ENCODE peak calls at places on chromosomes 12 and 14, in six cellular contexts. One of them, this sample, is unnamed.
A peak's percentile ranks its signal among the peaks of the same experiment; 100 is the strongest.

GRCh38 chr12:2009623-2010022 is 5.4 kb upstream of the DCP1B start:
- DNase-seq in Panc1: no peak
- DNase-seq in HepG2: peak; percentile 62
- DNase-seq in SK-N-SH: no peak
- DNase-seq in K562: no peak
- DNase-seq in A549: no peak
- DNase-seq in this sample: no peak

GRCh38 chr12:93851245-93851665 is 174.1 kb downstream of the CRADD start:
- DNase-seq in K562: no peak
- DNase-seq in SK-N-SH: no peak
- DNase-seq in HepG2: no peak
- DNase-seq in Panc1: no peak
- DNase-seq in A549: no peak
- DNase-seq in this sample: no peak

GRCh38 chr12:92208613-92209121 is 63.0 kb upstream of the BTG1 start:
- DNase-seq in SK-N-SH: no peak
- DNase-seq in K562: peak; percentile 30
- DNase-seq in HepG2: no peak
- DNase-seq in A549: peak; percentile 26
- DNase-seq in Panc1: peak; percentile 39
- DNase-seq in this sample: peak; percentile 71

GRCh38 chr14:20614038-20614840 is 23.1 kb upstream of the RNASE12 start:
- DNase-seq in SK-N-SH: no peak
- DNase-seq in Panc1: no peak
- DNase-seq in K562: no peak
- DNase-seq in HepG2: no peak
- DNase-seq in A549: peak; percentile 49
- DNase-seq in this sample: no peak

GRCh38 chr12:100221523-100221922 is 20.9 kb downstream of the ACTR6 start:
- DNase-seq in HepG2: no peak
- DNase-seq in Panc1: no peak
- DNase-seq in SK-N-SH: no peak
- DNase-seq in K562: no peak
- DNase-seq in A549: no peak
- DNase-seq in this sample: no peak

GRCh38 chr12:3589745-3590144 is 98.7 kb downstream of the PRMT8 start:
- DNase-seq in Panc1: no peak
- DNase-seq in K562: no peak
- DNase-seq in HepG2: no peak
- DNase-seq in A549: no peak
- DNase-seq in SK-N-SH: no peak
- DNase-seq in this sample: no peak

GRCh38 chr12:8562310-8562709 is 21.6 kb upstream of the CLEC4E start:
- DNase-seq in HepG2: no peak
- DNase-seq in Panc1: no peak
- DNase-seq in SK-N-SH: no peak
- DNase-seq in K562: peak; percentile 6
- DNase-seq in A549: no peak
- DNase-seq in this sample: no peak

GRCh38 chr14:35534130-35534883 is at the start of gene INSM2:
- DNase-seq in Panc1: no peak
- DNase-seq in A549: no peak
- DNase-seq in SK-N-SH: no peak
- DNase-seq in HepG2: no peak
- DNase-seq in K562: no peak
- DNase-seq in this sample: no peak

GRCh38 chr14:32618991-32619390 is 289.9 kb downstream of the AKAP6 start:
- DNase-seq in Panc1: no peak
- DNase-seq in A549: no peak
- DNase-seq in SK-N-SH: no peak
- DNase-seq in K562: no peak
- DNase-seq in HepG2: no peak
- DNase-seq in this sample: no peak

GRCh38 chr12:5432011-5432400 is at the start of gene NTF3:
- DNase-seq in HepG2: no peak
- DNase-seq in SK-N-SH: peak; percentile 73
- DNase-seq in Panc1: no peak
- DNase-seq in A549: no peak
- DNase-seq in K562: no peak
- DNase-seq in this sample: no peak

GRCh38 chr14:20632831-20633771 is 8.4 kb downstream of the OR6S1 start:
- DNase-seq in HepG2: peak; percentile 93
- DNase-seq in K562: peak; percentile 91
- DNase-seq in SK-N-SH: peak; percentile 43
- DNase-seq in A549: peak; percentile 97
- DNase-seq in Panc1: peak; percentile 94
- DNase-seq in this sample: peak; percentile 76

GRCh38 chr14:104105071-104105821 is 19.7 kb downstream of the ASPG start:
- DNase-seq in K562: no peak
- DNase-seq in SK-N-SH: no peak
- DNase-seq in Panc1: no peak
- DNase-seq in HepG2: no peak
- DNase-seq in A549: no peak
- DNase-seq in this sample: no peak

GRCh38 chr12:14957769-14958168 is 3.6 kb downstream of the ARHGDIB start:
- DNase-seq in A549: no peak
- DNase-seq in Panc1: no peak
- DNase-seq in HepG2: no peak
- DNase-seq in SK-N-SH: no peak
- DNase-seq in K562: no peak
- DNase-seq in this sample: no peak

GRCh38 chr14:51367600-51367931 is 127.5 kb downstream of the TMX1 start:
- DNase-seq in SK-N-SH: no peak
- DNase-seq in HepG2: no peak
- DNase-seq in Panc1: no peak
- DNase-seq in K562: no peak
- DNase-seq in A549: no peak
- DNase-seq in this sample: no peak

GRCh38 chr14:52926994-52927393 is 23.9 kb downstream of the FERMT2 start:
- DNase-seq in Panc1: no peak
- DNase-seq in K562: no peak
- DNase-seq in HepG2: peak; percentile 45
- DNase-seq in SK-N-SH: no peak
- DNase-seq in A549: no peak
- DNase-seq in this sample: no peak

GRCh38 chr12:31017535-31017934 is 56.1 kb upstream of the DDX11 start:
- DNase-seq in A549: no peak
- DNase-seq in SK-N-SH: no peak
- DNase-seq in K562: no peak
- DNase-seq in Panc1: no peak
- DNase-seq in HepG2: no peak
- DNase-seq in this sample: no peak

GRCh38 chr14:82394916-82395315 is 861.3 kb upstream of the SEL1L start:
- DNase-seq in SK-N-SH: no peak
- DNase-seq in K562: no peak
- DNase-seq in A549: no peak
- DNase-seq in HepG2: no peak
- DNase-seq in Panc1: no peak
- DNase-seq in this sample: no peak

GRCh38 chr12:38384816-38385491 is 68.4 kb downstream of the ALG10B start:
- DNase-seq in A549: no peak
- DNase-seq in HepG2: peak; percentile 60
- DNase-seq in Panc1: no peak
- DNase-seq in K562: peak; percentile 1
- DNase-seq in SK-N-SH: peak; percentile 0
- DNase-seq in this sample: no peak
- TF ChIP-seq REST in A549: no peak
- TF ChIP-seq REST in HepG2: no peak
- TF ChIP-seq REST in Panc1: no peak
- TF ChIP-seq REST in K562: no peak
- TF ChIP-seq REST in SK-N-SH: no peak
- TF ChIP-seq REST in this sample: no peak

DNA sequence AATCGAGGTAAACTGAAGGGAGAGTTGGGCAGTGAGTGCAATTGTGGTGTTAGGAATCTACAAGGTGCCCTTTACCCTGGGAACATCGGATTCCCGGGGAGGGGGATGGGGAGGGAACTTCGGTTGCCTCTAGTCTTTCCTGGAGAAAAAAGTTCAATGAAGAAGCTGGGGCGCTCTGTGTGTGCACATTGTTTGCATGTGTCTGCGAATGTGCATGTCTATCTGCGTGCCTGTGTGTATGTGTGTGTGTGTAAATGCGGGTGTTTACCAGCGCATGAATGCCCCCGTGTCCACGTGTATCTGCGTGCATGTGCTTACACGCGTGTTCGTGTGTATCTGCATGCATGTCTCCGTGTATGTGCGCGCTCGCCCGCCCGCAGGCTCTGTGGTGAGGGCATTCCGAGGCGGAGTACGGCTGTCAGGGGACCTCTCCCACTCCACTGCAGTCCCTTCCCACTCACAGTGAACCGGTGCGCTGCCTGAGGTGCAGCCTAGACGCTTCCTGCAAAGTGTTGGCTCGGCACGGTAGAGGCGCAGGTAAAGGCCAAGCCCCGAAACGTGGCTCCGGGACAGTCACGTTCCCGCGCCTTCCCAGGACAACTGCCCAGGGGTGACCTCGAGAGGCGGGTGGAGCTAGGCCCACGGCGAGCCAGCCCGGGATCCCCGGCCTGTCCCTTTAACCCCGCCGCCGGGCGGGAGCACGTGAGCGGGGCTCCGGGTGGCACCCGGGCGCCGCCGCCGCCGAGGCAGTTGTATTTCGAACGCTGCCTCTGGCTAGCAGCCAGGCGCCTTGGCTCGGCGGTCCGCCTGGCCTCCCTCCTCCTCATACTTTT is 586 bp upstream of the HMGA2 start:
- DNase-seq in SK-N-SH: peak; percentile 41
- DNase-seq in A549: peak; percentile 53
- DNase-seq in HepG2: peak; percentile 76
- DNase-seq in K562: no peak
- DNase-seq in Panc1: peak; percentile 69
- DNase-seq in this sample: no peak
- TF ChIP-seq REST in SK-N-SH: no peak
- TF ChIP-seq REST in A549: no peak
- TF ChIP-seq REST in HepG2: no peak
- TF ChIP-seq REST in K562: no peak
- TF ChIP-seq REST in Panc1: no peak
- TF ChIP-seq REST in this sample: no peak

GRCh38 chr12:67155863-67156262 is 113.3 kb upstream of the CAND1 start:
- DNase-seq in A549: no peak
- DNase-seq in Panc1: no peak
- DNase-seq in K562: no peak
- DNase-seq in SK-N-SH: no peak
- DNase-seq in HepG2: no peak
- DNase-seq in this sample: no peak

DNA sequence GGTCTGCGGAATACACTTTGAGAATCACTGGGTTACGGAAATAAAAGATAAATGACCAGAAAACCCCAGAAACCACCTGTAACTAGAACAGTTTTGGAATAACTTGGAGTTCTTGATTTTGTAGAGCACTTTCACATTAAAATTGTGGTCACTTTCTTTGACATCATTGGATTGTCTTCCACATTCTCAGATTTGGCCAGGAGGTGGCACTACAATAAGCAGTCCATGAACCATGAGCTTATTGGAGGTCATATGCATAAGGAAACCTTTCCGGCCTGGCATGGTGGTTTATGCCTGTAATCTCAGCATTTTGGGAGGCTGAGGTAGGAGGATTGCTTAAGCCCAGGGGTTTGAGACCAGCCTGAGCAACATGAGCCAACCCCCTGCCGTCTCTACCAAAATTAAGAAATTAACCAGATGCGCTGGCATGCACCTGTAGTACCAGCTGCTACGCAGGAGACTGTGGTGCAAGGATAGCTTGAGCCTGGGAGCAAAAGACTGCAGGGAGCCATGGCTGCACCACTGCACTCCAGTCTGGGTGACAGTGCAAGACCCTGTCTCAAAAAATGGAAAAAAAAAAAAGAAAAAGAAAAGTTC is 107.7 kb upstream of the CAND1 start:
- DNase-seq in K562: peak; percentile 44
- DNase-seq in Panc1: peak; percentile 20
- DNase-seq in SK-N-SH: peak; percentile 11
- DNase-seq in A549: peak; percentile 31
- DNase-seq in HepG2: peak; percentile 18
- DNase-seq in this sample: no peak
- TF ChIP-seq REST in K562: no peak
- TF ChIP-seq REST in Panc1: no peak
- TF ChIP-seq REST in SK-N-SH: no peak
- TF ChIP-seq REST in A549: no peak
- TF ChIP-seq REST in HepG2: no peak
- TF ChIP-seq REST in this sample: no peak

GRCh38 chr12:124174949-124175348 is 119.9 kb upstream of the RFLNA start:
- DNase-seq in Panc1: no peak
- DNase-seq in K562: no peak
- DNase-seq in HepG2: no peak
- DNase-seq in A549: no peak
- DNase-seq in SK-N-SH: no peak
- DNase-seq in this sample: no peak

GRCh38 chr12:124177951-124178316 is 117.0 kb upstream of the RFLNA start:
- DNase-seq in A549: no peak
- DNase-seq in HepG2: no peak
- DNase-seq in Panc1: no peak
- DNase-seq in K562: no peak
- DNase-seq in SK-N-SH: no peak
- DNase-seq in this sample: no peak

GRCh38 chr12:124175731-124176130 is 119.2 kb upstream of the RFLNA start:
- DNase-seq in SK-N-SH: no peak
- DNase-seq in Panc1: no peak
- DNase-seq in A549: no peak
- DNase-seq in HepG2: no peak
- DNase-seq in K562: no peak
- DNase-seq in this sample: no peak

GRCh38 chr12:124179936-124180605 is 114.8 kb upstream of the RFLNA start:
- DNase-seq in SK-N-SH: no peak
- DNase-seq in K562: no peak
- DNase-seq in A549: no peak
- DNase-seq in HepG2: no peak
- DNase-seq in Panc1: no peak
- DNase-seq in this sample: no peak

GRCh38 chr12:124177276-124177950 is 117.5 kb upstream of the RFLNA start:
- DNase-seq in K562: no peak
- DNase-seq in SK-N-SH: no peak
- DNase-seq in A549: no peak
- DNase-seq in Panc1: no peak
- DNase-seq in HepG2: no peak
- DNase-seq in this sample: no peak
- TF ChIP-seq REST in K562: no peak
- TF ChIP-seq REST in SK-N-SH: no peak
- TF ChIP-seq REST in A549: no peak
- TF ChIP-seq REST in Panc1: no peak
- TF ChIP-seq REST in HepG2: no peak
- TF ChIP-seq REST in this sample: no peak

GRCh38 chr12:111780615-111781014 is 13.9 kb downstream of the ALDH2 start:
- DNase-seq in A549: no peak
- DNase-seq in K562: no peak
- DNase-seq in Panc1: no peak
- DNase-seq in SK-N-SH: no peak
- DNase-seq in HepG2: no peak
- DNase-seq in this sample: no peak
- TF ChIP-seq REST in A549: no peak
- TF ChIP-seq REST in K562: no peak
- TF ChIP-seq REST in Panc1: no peak
- TF ChIP-seq REST in SK-N-SH: no peak
- TF ChIP-seq REST in HepG2: no peak
- TF ChIP-seq REST in this sample: no peak

This sample was measured in GM12878.